ENCODE peak calls at places on chromosomes 1 and 21, in six cellular contexts. S is right cardiac atrium; W is HepG2; D is K562; X is IMR-90; F is CD4-positive, alpha-beta T cell. H is an unnamed sample. For H3K9me3, the result is how much of the 10 kb centered on the place peaks cover.

GRCh38 chr21:45469273-45470086 is 64.5 kb downstream of the COL18A1 start:
- ATAC-seq in S (no peak), W (peak), D (no peak), X (no peak), F (no peak), H (no peak)

GRCh38 chr1:12556368-12556930 is 61.6 kb downstream of the DHRS3 start:
- ATAC-seq in S (peak), W (no peak), D (no peak), X (peak), F (no peak), H (peak)

GRCh38 chr1:196260267-196260666 is 348.0 kb downstream of the KCNT2 start:
- ATAC-seq in S (no peak), W (no peak), D (no peak), X (no peak), F (no peak), H (no peak)

GRCh38 chr1:216686860-216687545 is 36.2 kb downstream of the ESRRG start:
- ATAC-seq in S (peak), W (no peak), D (no peak), X (peak), F (no peak), H (no peak)

GRCh38 chr1:223330462-223330861 is 33.5 kb downstream of the SUSD4 start:
- ATAC-seq in S (no peak), W (no peak), D (no peak), X (no peak), F (no peak), H (no peak)

GRCh38 chr1:190679032-190679431 is 201.4 kb upstream of the BRINP3 start:
- ATAC-seq in S (no peak), W (no peak), D (no peak), X (no peak), F (no peak), H (no peak)

GRCh38 chr1:201140235-201140940 is 13.4 kb upstream of the ASCL5 start:
- ATAC-seq in S (no peak), W (no peak), D (no peak), X (no peak), F (no peak), H (no peak)

GRCh38 chr21:34510148-34511142 is 1.6 kb downstream of the KCNE1 start:
- ATAC-seq in S (peak), W (peak), D (peak), X (peak), F (no peak), H (peak)

GRCh38 chr1:24421502-24421901 is 5.9 kb downstream of the NIPAL3 start:
- ATAC-seq in S (no peak), W (no peak), D (no peak), X (no peak), F (no peak), H (no peak)

GRCh38 chr1:54874079-54874830 is 12.7 kb downstream of the DHCR24 start:
- ATAC-seq in S (no peak), W (no peak), D (no peak), X (peak), F (no peak), H (no peak)

GRCh38 chr1:27447883-27448282 is 42.1 kb downstream of the WASF2 start:
- ATAC-seq in S (no peak), W (no peak), D (no peak), X (no peak), F (no peak), H (no peak)

GRCh38 chr1:168421399-168422004 is 122.3 kb downstream of the XCL2 start:
- ATAC-seq in S (no peak), W (no peak), D (no peak), X (no peak), F (peak), H (no peak)

GRCh38 chr1:36178479-36179219 is 22.7 kb downstream of the MAP7D1 start:
- ATAC-seq in S (peak), W (no peak), D (peak), X (no peak), F (no peak), H (no peak)

DNA sequence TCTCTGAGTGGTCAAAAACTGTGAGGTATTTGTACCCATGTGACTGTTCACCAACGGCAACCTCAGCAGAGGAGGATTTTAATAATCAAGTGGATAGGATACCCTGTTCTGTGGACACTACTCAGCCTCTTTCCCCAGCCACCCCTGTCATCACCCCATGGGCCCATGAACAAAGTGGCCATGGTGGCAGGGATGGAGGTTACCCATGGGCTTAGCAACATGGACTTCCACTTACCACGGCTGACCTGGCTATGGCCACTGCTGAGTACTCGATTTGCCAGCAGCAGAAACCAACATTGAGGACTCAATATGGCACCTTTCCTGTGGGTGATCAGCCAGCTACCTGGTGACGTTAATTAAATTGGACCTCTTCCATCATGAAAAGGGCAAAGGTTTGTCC is 1782.7 kb downstream of the PLA2G4A start:
- ATAC-seq in S (no peak), W (no peak), D (no peak), X (no peak), F (no peak), H (no peak)
- H3K9me3 ChIP-seq in S (under half), W (under half), D (under half), X (under half), F (under half), H (under half)

DNA sequence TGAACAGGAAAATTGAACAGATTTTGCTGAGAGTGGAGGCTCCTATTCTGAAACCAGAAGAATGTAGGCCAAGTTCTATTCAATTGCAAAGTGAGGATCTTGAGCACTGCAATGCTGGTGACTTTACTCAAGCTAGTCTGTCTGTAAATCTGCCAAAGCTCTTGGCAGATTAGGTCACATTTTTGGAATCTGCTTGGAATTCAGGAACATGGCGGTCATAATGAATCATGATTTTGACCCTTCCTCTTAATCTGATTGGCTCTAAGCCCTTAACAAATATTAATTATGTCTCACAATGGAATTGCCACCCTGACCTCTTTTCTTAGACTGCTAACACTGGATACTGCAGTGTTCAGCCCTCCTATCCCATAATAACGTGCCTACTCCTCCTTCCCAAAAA is 7.2 kb upstream of the GNG12 start:
- ATAC-seq in S (peak), W (no peak), D (no peak), X (peak), F (no peak), H (peak)
- H3K27ac ChIP-seq in S (no peak), W (no peak), D (no peak), X (no peak), F (no peak), H (no peak)

GRCh38 chr1:152168535-152168868 is 9.5 kb upstream of the RPTN start:
- ATAC-seq in S (peak), W (no peak), D (no peak), X (no peak), F (no peak), H (peak)
- H3K9me3 ChIP-seq in S (under half), W (under half), D (under half), X (under half), F (under half), H (under half)

GRCh38 chr1:62084304-62084905 is 110.2 kb upstream of the L1TD1 start:
- ATAC-seq in S (no peak), W (no peak), D (peak), X (no peak), F (no peak), H (no peak)

GRCh38 chr1:62077821-62078220 is 116.8 kb upstream of the L1TD1 start:
- ATAC-seq in S (no peak), W (no peak), D (no peak), X (no peak), F (no peak), H (no peak)

GRCh38 chr1:62088439-62088838 is 106.2 kb upstream of the L1TD1 start:
- ATAC-seq in S (no peak), W (peak), D (no peak), X (no peak), F (no peak), H (no peak)

DNA sequence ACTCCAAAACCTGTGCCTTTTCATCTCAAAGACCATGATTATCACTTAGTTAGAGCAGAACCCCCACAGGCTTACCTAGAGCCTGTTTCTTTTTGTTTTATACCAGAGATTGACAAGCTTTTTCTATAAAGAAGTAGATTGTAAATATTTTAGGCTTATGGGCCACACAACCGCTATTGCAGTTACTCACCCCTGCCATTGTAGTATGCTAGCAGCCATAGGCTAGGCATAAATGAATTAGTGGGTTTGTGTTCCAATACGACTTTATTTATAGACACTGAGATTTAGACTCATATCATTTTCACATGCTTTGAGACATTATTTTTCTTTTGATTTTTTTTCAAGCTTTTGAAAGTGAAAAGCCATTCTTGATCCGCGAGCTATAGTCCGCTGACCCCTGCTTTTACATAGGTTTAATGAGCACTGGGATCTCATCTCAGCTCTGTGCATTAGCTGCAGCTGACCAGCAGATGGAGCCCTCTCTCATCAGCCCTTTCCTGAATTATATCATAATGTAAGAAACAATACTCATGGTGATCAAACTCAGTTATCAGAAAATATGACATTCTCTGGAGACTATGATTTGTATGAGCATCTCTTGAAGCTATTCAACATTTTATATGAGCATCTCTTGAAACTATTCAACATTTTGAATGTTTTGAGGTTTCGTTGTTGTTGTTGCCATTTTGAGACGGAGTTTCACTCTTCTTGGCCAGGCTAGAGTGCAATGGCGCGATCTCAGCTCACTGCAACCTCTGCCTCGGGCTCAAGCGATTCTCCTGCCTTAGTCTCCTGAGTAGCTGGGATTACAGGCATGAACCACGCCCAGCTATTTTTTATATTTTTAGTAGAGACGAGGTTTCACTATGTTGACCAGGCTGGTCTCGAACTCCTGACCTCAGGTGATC is 111.9 kb upstream of the L1TD1 start:
- ATAC-seq in S (no peak), W (peak), D (peak), X (peak), F (peak), H (no peak)
- H3K27ac ChIP-seq in S (no peak), W (no peak), D (no peak), X (no peak), F (no peak), H (no peak)

GRCh38 chr1:2816786-2817185 is 15.3 kb upstream of the TTC34 start:
- ATAC-seq in S (no peak), W (no peak), D (no peak), X (no peak), F (no peak), H (no peak)

GRCh38 chr1:2819831-2820730 is 18.6 kb upstream of the TTC34 start:
- ATAC-seq in S (no peak), W (no peak), D (no peak), X (no peak), F (no peak), H (no peak)

GRCh38 chr1:2819429-2819828 is 17.9 kb upstream of the TTC34 start:
- ATAC-seq in S (no peak), W (no peak), D (no peak), X (no peak), F (no peak), H (no peak)

GRCh38 chr1:2815551-2815950 is 14.1 kb upstream of the TTC34 start:
- ATAC-seq in S (no peak), W (no peak), D (no peak), X (no peak), F (no peak), H (no peak)

DNA sequence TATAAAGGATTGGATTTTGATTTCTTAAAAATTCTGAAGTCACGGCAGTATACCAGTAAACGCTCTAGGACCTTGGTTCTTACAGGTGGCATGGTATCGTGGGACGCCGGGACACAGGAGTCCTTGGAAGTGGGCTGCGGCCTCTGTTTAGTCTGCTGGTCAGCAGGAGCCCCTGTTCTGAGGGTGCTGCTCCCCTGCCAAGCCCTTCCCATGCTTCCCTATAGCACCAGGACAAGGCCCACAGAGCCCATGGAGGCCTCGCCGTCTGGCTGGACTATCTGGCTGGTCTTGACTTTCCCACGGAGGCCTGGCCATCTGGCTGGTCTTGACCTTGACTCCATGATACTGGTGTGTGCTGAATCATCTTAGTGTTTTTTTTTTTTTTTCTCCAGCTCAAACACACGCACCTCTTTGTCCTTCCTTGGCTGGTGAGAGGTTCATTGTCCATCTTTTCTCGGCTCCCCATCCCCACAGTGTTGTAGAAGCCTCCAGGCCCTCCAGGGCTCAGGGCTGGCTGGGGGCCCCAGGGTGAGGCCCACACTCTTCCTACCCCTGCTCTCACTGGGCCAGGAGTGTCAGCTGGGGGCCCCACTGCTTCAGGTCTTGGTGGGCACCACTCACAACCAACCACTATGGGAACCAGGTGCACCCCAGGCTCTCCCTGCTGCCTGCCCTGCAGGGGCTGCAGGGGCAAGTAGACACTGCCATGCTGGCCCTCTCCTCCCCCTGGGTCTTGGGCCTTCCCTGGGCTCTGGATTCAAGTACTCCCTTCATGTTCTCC is 16.5 kb upstream of the TTC34 start:
- ATAC-seq in S (no peak), W (no peak), D (no peak), X (no peak), F (no peak), H (no peak)
- H3K9me3 ChIP-seq in S (under half), W (under half), D (under half), X (half or more), F (under half), H (under half)

GRCh38 chr21:25898671-25899070 is 163.9 kb downstream of the GABPA start:
- ATAC-seq in S (no peak), W (no peak), D (no peak), X (no peak), F (no peak), H (no peak)
- H3K27ac ChIP-seq in S (no peak), W (no peak), D (no peak), X (no peak), F (no peak), H (no peak)

H was measured in gastroesophageal sphincter.